ENCODE peak calls at places on chromosomes 7 and 10, in nine cellular contexts. One of them, this sample, is unnamed. For H3K27me3, the result is how much of the 10 kb centered on the place peaks cover.

GRCh38 chr7:126202177-126202576 is 1050.6 kb downstream of the GRM8 start:
- DNase-seq in CD8-positive, alpha-beta T cell: no peak
- DNase-seq in vagina: no peak
- DNase-seq in MG63: no peak
- DNase-seq in osteoblast: no peak
- DNase-seq in fibroblast of lung: no peak
- DNase-seq in heart right ventricle: no peak
- DNase-seq in transverse colon: no peak
- DNase-seq in CD4-positive, CD25-positive, alpha-beta regulatory T cell: no peak
- DNase-seq in this sample: no peak

GRCh38 chr10:93872776-93873175 is 21.0 kb upstream of the SLC35G1 start:
- DNase-seq in vagina: no peak
- DNase-seq in CD8-positive, alpha-beta T cell: no peak
- DNase-seq in osteoblast: no peak
- DNase-seq in CD4-positive, CD25-positive, alpha-beta regulatory T cell: no peak
- DNase-seq in fibroblast of lung: peak
- DNase-seq in MG63: no peak
- DNase-seq in transverse colon: no peak
- DNase-seq in heart right ventricle: no peak
- DNase-seq in this sample: no peak

GRCh38 chr7:129959480-129960332 is 6.9 kb upstream of the UBE2H start:
- DNase-seq in fibroblast of lung: no peak
- DNase-seq in osteoblast: no peak
- DNase-seq in CD4-positive, CD25-positive, alpha-beta regulatory T cell: no peak
- DNase-seq in vagina: no peak
- DNase-seq in MG63: no peak
- DNase-seq in transverse colon: no peak
- DNase-seq in heart right ventricle: no peak
- DNase-seq in CD8-positive, alpha-beta T cell: no peak
- DNase-seq in this sample: no peak

GRCh38 chr10:60809157-60809556 is 30.9 kb downstream of the CDK1 start:
- DNase-seq in vagina: no peak
- DNase-seq in heart right ventricle: no peak
- DNase-seq in osteoblast: no peak
- DNase-seq in fibroblast of lung: peak
- DNase-seq in transverse colon: no peak
- DNase-seq in CD8-positive, alpha-beta T cell: no peak
- DNase-seq in CD4-positive, CD25-positive, alpha-beta regulatory T cell: no peak
- DNase-seq in MG63: no peak
- DNase-seq in this sample: no peak

GRCh38 chr7:158531661-158532060 is 56.0 kb downstream of the PTPRN2 start:
- DNase-seq in heart right ventricle: no peak
- DNase-seq in vagina: no peak
- DNase-seq in CD8-positive, alpha-beta T cell: no peak
- DNase-seq in transverse colon: no peak
- DNase-seq in osteoblast: no peak
- DNase-seq in fibroblast of lung: no peak
- DNase-seq in CD4-positive, CD25-positive, alpha-beta regulatory T cell: no peak
- DNase-seq in MG63: no peak
- DNase-seq in this sample: peak

GRCh38 chr10:28676297-28676967 is 889 bp upstream of the BAMBI start:
- DNase-seq in MG63: no peak
- DNase-seq in vagina: no peak
- DNase-seq in osteoblast: no peak
- DNase-seq in fibroblast of lung: no peak
- DNase-seq in CD4-positive, CD25-positive, alpha-beta regulatory T cell: no peak
- DNase-seq in heart right ventricle: peak
- DNase-seq in transverse colon: peak
- DNase-seq in CD8-positive, alpha-beta T cell: no peak
- DNase-seq in this sample: peak

GRCh38 chr10:31072453-31072852 is 40.8 kb upstream of the ZNF438 start:
- DNase-seq in vagina: no peak
- DNase-seq in CD8-positive, alpha-beta T cell: no peak
- DNase-seq in fibroblast of lung: no peak
- DNase-seq in transverse colon: no peak
- DNase-seq in MG63: no peak
- DNase-seq in CD4-positive, CD25-positive, alpha-beta regulatory T cell: no peak
- DNase-seq in heart right ventricle: no peak
- DNase-seq in osteoblast: no peak
- DNase-seq in this sample: no peak

GRCh38 chr10:120514035-120514620 is 57.1 kb downstream of the PLPP4 start:
- DNase-seq in transverse colon: peak
- DNase-seq in CD4-positive, CD25-positive, alpha-beta regulatory T cell: peak
- DNase-seq in CD8-positive, alpha-beta T cell: no peak
- DNase-seq in vagina: no peak
- DNase-seq in osteoblast: no peak
- DNase-seq in fibroblast of lung: no peak
- DNase-seq in heart right ventricle: peak
- DNase-seq in MG63: peak
- DNase-seq in this sample: peak

GRCh38 chr7:18831943-18832342 is 285.5 kb downstream of the TWIST1 start:
- DNase-seq in osteoblast: no peak
- DNase-seq in MG63: no peak
- DNase-seq in heart right ventricle: no peak
- DNase-seq in CD8-positive, alpha-beta T cell: no peak
- DNase-seq in transverse colon: no peak
- DNase-seq in CD4-positive, CD25-positive, alpha-beta regulatory T cell: no peak
- DNase-seq in vagina: no peak
- DNase-seq in fibroblast of lung: no peak
- DNase-seq in this sample: no peak

GRCh38 chr10:114403545-114404161 is 649 bp downstream of the AFAP1L2 start:
- DNase-seq in CD4-positive, CD25-positive, alpha-beta regulatory T cell: no peak
- DNase-seq in fibroblast of lung: no peak
- DNase-seq in vagina: no peak
- DNase-seq in CD8-positive, alpha-beta T cell: no peak
- DNase-seq in osteoblast: no peak
- DNase-seq in transverse colon: peak
- DNase-seq in MG63: no peak
- DNase-seq in heart right ventricle: no peak
- DNase-seq in this sample: peak

GRCh38 chr10:100718197-100718742 is 27.1 kb upstream of the PAX2 start:
- DNase-seq in fibroblast of lung: no peak
- DNase-seq in vagina: no peak
- DNase-seq in heart right ventricle: no peak
- DNase-seq in transverse colon: no peak
- DNase-seq in CD8-positive, alpha-beta T cell: no peak
- DNase-seq in MG63: no peak
- DNase-seq in osteoblast: peak
- DNase-seq in CD4-positive, CD25-positive, alpha-beta regulatory T cell: no peak
- DNase-seq in this sample: no peak
- H3K27me3 ChIP-seq in fibroblast of lung: under half
- H3K27me3 ChIP-seq in vagina: under half
- H3K27me3 ChIP-seq in heart right ventricle: half or more
- H3K27me3 ChIP-seq in transverse colon: half or more
- H3K27me3 ChIP-seq in CD8-positive, alpha-beta T cell: under half
- H3K27me3 ChIP-seq in MG63: under half
- H3K27me3 ChIP-seq in osteoblast: half or more
- H3K27me3 ChIP-seq in CD4-positive, CD25-positive, alpha-beta regulatory T cell: half or more
- H3K27me3 ChIP-seq in this sample: half or more

DNA sequence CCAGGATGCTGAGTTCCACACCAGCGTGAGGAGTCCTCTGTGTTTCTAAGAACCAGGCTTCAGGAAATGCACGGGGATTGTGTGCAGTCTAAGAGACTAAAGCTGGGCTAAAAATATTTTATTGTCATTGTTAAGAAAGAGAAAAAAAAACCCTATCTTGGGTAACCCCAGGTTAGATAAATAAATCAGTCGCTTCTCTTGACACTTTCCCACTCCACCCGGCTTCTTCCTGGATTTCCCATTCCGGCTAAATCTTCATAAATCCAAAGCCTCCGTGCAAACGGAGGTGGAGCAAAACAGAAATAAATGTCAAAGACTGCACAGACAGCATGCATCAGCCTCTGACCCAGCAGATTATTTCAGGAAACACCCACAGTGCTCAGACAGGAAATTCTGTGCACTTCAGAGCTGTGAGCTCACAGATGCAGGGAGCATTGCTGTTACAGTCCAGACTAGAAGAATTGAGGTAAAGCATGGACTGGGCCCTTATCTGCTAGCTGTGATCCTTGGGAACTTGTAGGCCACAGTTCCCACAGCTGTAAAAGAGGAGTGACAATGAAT is 44.8 kb upstream of the GRID1 start:
- DNase-seq in vagina: no peak
- DNase-seq in CD4-positive, CD25-positive, alpha-beta regulatory T cell: peak
- DNase-seq in fibroblast of lung: peak
- DNase-seq in heart right ventricle: peak
- DNase-seq in osteoblast: peak
- DNase-seq in transverse colon: no peak
- DNase-seq in MG63: no peak
- DNase-seq in CD8-positive, alpha-beta T cell: no peak
- DNase-seq in this sample: no peak
- H3K4me3 ChIP-seq in vagina: no peak
- H3K4me3 ChIP-seq in CD4-positive, CD25-positive, alpha-beta regulatory T cell: peak
- H3K4me3 ChIP-seq in fibroblast of lung: no peak
- H3K4me3 ChIP-seq in heart right ventricle: no peak
- H3K4me3 ChIP-seq in osteoblast: no peak
- H3K4me3 ChIP-seq in transverse colon: no peak
- H3K4me3 ChIP-seq in MG63: no peak
- H3K4me3 ChIP-seq in CD8-positive, alpha-beta T cell: no peak
- H3K4me3 ChIP-seq in this sample: no peak

DNA sequence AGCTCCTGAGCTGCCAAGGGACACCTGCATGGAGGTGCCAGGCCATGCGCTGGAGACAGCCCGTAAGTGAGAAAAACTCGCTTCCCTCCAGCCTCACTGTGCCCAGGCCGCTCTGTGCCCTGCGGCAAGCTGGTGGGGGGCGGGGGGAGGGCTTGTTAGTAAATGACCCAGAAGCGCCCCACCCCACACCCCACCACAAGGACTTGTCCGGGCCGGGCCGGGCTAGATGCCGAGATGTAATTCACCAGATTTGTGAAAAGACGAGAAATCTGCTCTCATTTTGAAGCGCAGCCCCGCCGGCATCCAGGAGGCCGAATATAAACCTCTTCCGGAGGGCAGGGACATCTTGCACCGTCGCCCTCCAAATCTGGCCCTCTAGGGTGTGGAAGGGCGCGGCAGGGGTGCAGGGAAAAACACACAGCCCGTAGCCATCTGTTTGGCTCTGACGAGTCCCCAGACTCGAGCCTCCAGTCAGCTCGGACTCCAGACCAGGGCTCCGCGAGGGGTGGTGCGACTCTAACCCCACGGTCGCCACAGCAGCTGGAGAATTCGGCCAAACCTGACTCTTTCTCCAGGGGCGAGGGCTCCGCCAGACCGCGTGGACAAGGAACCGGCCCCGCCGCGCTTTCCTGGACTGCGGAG is 14.8 kb downstream of the TLX1 start:
- DNase-seq in transverse colon: no peak
- DNase-seq in heart right ventricle: no peak
- DNase-seq in MG63: no peak
- DNase-seq in CD4-positive, CD25-positive, alpha-beta regulatory T cell: no peak
- DNase-seq in fibroblast of lung: no peak
- DNase-seq in CD8-positive, alpha-beta T cell: no peak
- DNase-seq in osteoblast: peak
- DNase-seq in vagina: no peak
- DNase-seq in this sample: peak
- H3K27me3 ChIP-seq in transverse colon: half or more
- H3K27me3 ChIP-seq in heart right ventricle: half or more
- H3K27me3 ChIP-seq in MG63: under half
- H3K27me3 ChIP-seq in CD4-positive, CD25-positive, alpha-beta regulatory T cell: under half
- H3K27me3 ChIP-seq in fibroblast of lung: half or more
- H3K27me3 ChIP-seq in CD8-positive, alpha-beta T cell: half or more
- H3K27me3 ChIP-seq in osteoblast: half or more
- H3K27me3 ChIP-seq in vagina: under half
- H3K27me3 ChIP-seq in this sample: half or more

DNA sequence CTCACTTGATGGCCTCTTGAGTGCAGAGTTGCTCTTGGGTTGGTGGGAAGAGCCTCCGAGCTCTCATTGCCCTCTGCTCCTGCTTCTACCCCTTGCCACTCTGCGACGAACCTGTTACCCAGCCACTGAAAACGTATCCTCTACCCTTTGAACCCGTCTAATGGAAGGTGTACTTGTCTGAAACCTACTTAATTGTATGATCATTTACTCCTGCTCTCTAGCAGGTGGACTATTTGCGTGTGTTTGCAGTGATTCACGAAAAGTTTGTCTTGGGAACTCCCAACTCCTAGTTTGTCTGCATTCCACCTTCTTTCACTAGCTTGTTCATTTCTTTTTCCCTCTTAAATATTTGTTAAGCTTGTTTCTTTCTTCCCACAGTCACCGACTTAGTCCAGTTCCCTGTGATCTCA is 503 bp downstream of the CROT start:
- DNase-seq in vagina: no peak
- DNase-seq in heart right ventricle: no peak
- DNase-seq in CD8-positive, alpha-beta T cell: no peak
- DNase-seq in MG63: no peak
- DNase-seq in osteoblast: no peak
- DNase-seq in fibroblast of lung: no peak
- DNase-seq in CD4-positive, CD25-positive, alpha-beta regulatory T cell: no peak
- DNase-seq in transverse colon: no peak
- DNase-seq in this sample: no peak
- H3K4me3 ChIP-seq in vagina: peak
- H3K4me3 ChIP-seq in heart right ventricle: peak
- H3K4me3 ChIP-seq in CD8-positive, alpha-beta T cell: peak
- H3K4me3 ChIP-seq in MG63: peak
- H3K4me3 ChIP-seq in osteoblast: peak
- H3K4me3 ChIP-seq in fibroblast of lung: peak
- H3K4me3 ChIP-seq in CD4-positive, CD25-positive, alpha-beta regulatory T cell: peak
- H3K4me3 ChIP-seq in transverse colon: peak
- H3K4me3 ChIP-seq in this sample: peak

GRCh38 chr10:122086416-122087240 is 97.7 kb downstream of the TACC2 start:
- DNase-seq in CD4-positive, CD25-positive, alpha-beta regulatory T cell: no peak
- DNase-seq in fibroblast of lung: no peak
- DNase-seq in MG63: no peak
- DNase-seq in vagina: no peak
- DNase-seq in heart right ventricle: no peak
- DNase-seq in osteoblast: peak
- DNase-seq in transverse colon: no peak
- DNase-seq in CD8-positive, alpha-beta T cell: no peak
- DNase-seq in this sample: no peak

GRCh38 chr10:122082616-122083477 is 93.9 kb downstream of the TACC2 start:
- DNase-seq in CD4-positive, CD25-positive, alpha-beta regulatory T cell: no peak
- DNase-seq in MG63: no peak
- DNase-seq in CD8-positive, alpha-beta T cell: no peak
- DNase-seq in fibroblast of lung: no peak
- DNase-seq in heart right ventricle: no peak
- DNase-seq in transverse colon: no peak
- DNase-seq in vagina: no peak
- DNase-seq in osteoblast: no peak
- DNase-seq in this sample: peak

GRCh38 chr10:122083478-122084025 is 94.6 kb downstream of the TACC2 start:
- DNase-seq in CD8-positive, alpha-beta T cell: no peak
- DNase-seq in fibroblast of lung: no peak
- DNase-seq in osteoblast: no peak
- DNase-seq in MG63: peak
- DNase-seq in heart right ventricle: peak
- DNase-seq in CD4-positive, CD25-positive, alpha-beta regulatory T cell: no peak
- DNase-seq in transverse colon: no peak
- DNase-seq in vagina: no peak
- DNase-seq in this sample: no peak

GRCh38 chr10:122085423-122085911 is 96.5 kb downstream of the TACC2 start:
- DNase-seq in osteoblast: peak
- DNase-seq in CD8-positive, alpha-beta T cell: no peak
- DNase-seq in MG63: no peak
- DNase-seq in heart right ventricle: no peak
- DNase-seq in CD4-positive, CD25-positive, alpha-beta regulatory T cell: no peak
- DNase-seq in fibroblast of lung: no peak
- DNase-seq in transverse colon: no peak
- DNase-seq in vagina: peak
- DNase-seq in this sample: no peak

GRCh38 chr10:122084286-122085041 is 95.5 kb downstream of the TACC2 start:
- DNase-seq in heart right ventricle: no peak
- DNase-seq in CD8-positive, alpha-beta T cell: no peak
- DNase-seq in fibroblast of lung: no peak
- DNase-seq in transverse colon: no peak
- DNase-seq in CD4-positive, CD25-positive, alpha-beta regulatory T cell: no peak
- DNase-seq in MG63: no peak
- DNase-seq in osteoblast: peak
- DNase-seq in vagina: no peak
- DNase-seq in this sample: no peak
- H3K27me3 ChIP-seq in heart right ventricle: under half
- H3K27me3 ChIP-seq in CD8-positive, alpha-beta T cell: under half
- H3K27me3 ChIP-seq in fibroblast of lung: under half
- H3K27me3 ChIP-seq in transverse colon: under half
- H3K27me3 ChIP-seq in CD4-positive, CD25-positive, alpha-beta regulatory T cell: under half
- H3K27me3 ChIP-seq in MG63: under half
- H3K27me3 ChIP-seq in osteoblast: under half
- H3K27me3 ChIP-seq in vagina: under half
- H3K27me3 ChIP-seq in this sample: under half

This sample was measured in H7.